ENCODE peak calls at places on chromosome 18, in six cellular contexts. N is activated CD8-positive, alpha-beta memory T cell treated with anti-CD3 and anti-CD28 coated beads, Interleukin-2, amount 50 U/mL, for 48 hours; J is NCI-H2081 treated with DMSO at 0.1 percent for 48 hours; I is activated CD4-positive, alpha-beta T cell treated with anti-CD3 and anti-CD28 coated beads for 4 hours; R is stimulated activated CD8-positive, alpha-beta memory T cell treated with anti-CD3 and anti-CD28 coated beads, Interleukin-4, amount 100 ng/mL, for 1 hour; L is skeletal muscle cell. Q is an unnamed sample.

GRCh38 chr18:24273596-24273995 is 124.0 kb downstream of the OSBPL1A start:
- DNase-seq in N (no peak), J (no peak), I (no peak), R (no peak), L (no peak), Q (no peak)

GRCh38 chr18:22470511-22471181 is 52.9 kb upstream of the CTAGE1 start:
- DNase-seq in N (no peak), J (no peak), I (no peak), R (no peak), L (no peak), Q (no peak)

GRCh38 chr18:62996552-62996951 is 281.2 kb downstream of the PHLPP1 start:
- DNase-seq in N (no peak), J (no peak), I (no peak), R (no peak), L (no peak), Q (no peak)

GRCh38 chr18:61735564-61736102 is 157.2 kb downstream of the RNF152 start:
- DNase-seq in N (no peak), J (no peak), I (no peak), R (no peak), L (no peak), Q (peak)

GRCh38 chr18:78871631-78872030 is 108.0 kb upstream of the SALL3 start:
- DNase-seq in N (no peak), J (no peak), I (no peak), R (no peak), L (no peak), Q (no peak)

GRCh38 chr18:55998071-55998522 is 410.1 kb upstream of the TCF4 start:
- DNase-seq in N (no peak), J (no peak), I (no peak), R (no peak), L (peak), Q (no peak)

GRCh38 chr18:6734746-6735430 is 5.4 kb downstream of the ARHGAP28 start:
- DNase-seq in N (no peak), J (no peak), I (no peak), R (no peak), L (no peak), Q (no peak)

GRCh38 chr18:42814618-42815017 is 300.9 kb downstream of the RIT2 start:
- DNase-seq in N (no peak), J (no peak), I (no peak), R (no peak), L (no peak), Q (no peak)

GRCh38 chr18:32688821-32689220 is 84.0 kb downstream of the KLHL14 start:
- DNase-seq in N (no peak), J (no peak), I (no peak), R (no peak), L (no peak), Q (no peak)

GRCh38 chr18:11178951-11179549 is 29.7 kb upstream of the PIEZO2 start:
- DNase-seq in N (no peak), J (no peak), I (no peak), R (no peak), L (no peak), Q (no peak)

GRCh38 chr18:79934311-79935097 is 16.9 kb downstream of the SLC66A2 start:
- DNase-seq in N (peak), J (no peak), I (no peak), R (no peak), L (no peak), Q (peak)

GRCh38 chr18:12991839-12992216 is 666 bp downstream of the CEP192 start:
- DNase-seq in N (no peak), J (no peak), I (no peak), R (no peak), L (no peak), Q (no peak)

GRCh38 chr18:65547046-65547445 is 203.8 kb upstream of the CDH7 start:
- DNase-seq in N (no peak), J (no peak), I (no peak), R (no peak), L (no peak), Q (no peak)

GRCh38 chr18:23871410-23871809 is 143.1 kb upstream of the TTC39C start:
- DNase-seq in N (peak), J (no peak), I (peak), R (peak), L (no peak), Q (no peak)

GRCh38 chr18:54783100-54783499 is 45.2 kb upstream of the RAB27B start:
- DNase-seq in N (no peak), J (no peak), I (no peak), R (no peak), L (no peak), Q (no peak)

GRCh38 chr18:80034852-80035406 is 695 bp downstream of the RBFA start:
- DNase-seq in N (no peak), J (no peak), I (no peak), R (no peak), L (no peak), Q (no peak)

Q was measured in left lobe of liver.